ENCODE peak calls at places on chromosomes 16 and 17, in six cellular contexts. E is A549, H is tibial nerve, J is transverse colon, Q is GM12878, I is sigmoid colon. G is an unnamed sample. For H3K4me1, the result is how much of the 10 kb centered on the place peaks cover.

GRCh38 chr17:79933863-79934652 is 94.8 kb upstream of the CBX4 start:
- DNase-seq in E (peak), H (no peak), J (peak), Q (no peak), I (no peak), G (no peak)

GRCh38 chr16:28863929-28864886 is 565 bp downstream of the SH2B1 start:
- DNase-seq in E (no peak), H (no peak), J (peak), Q (no peak), I (peak), G (no peak)

GRCh38 chr17:79609616-79610150 is 1.2 kb downstream of the RBFOX3 start:
- DNase-seq in E (peak), H (no peak), J (no peak), Q (no peak), I (no peak), G (no peak)

GRCh38 chr16:75193730-75194444 is 13.1 kb downstream of the CTRB2 start:
- DNase-seq in E (no peak), H (no peak), J (no peak), Q (no peak), I (no peak), G (no peak)

GRCh38 chr17:82571855-82572254 is 52.3 kb downstream of the FOXK2 start:
- DNase-seq in E (no peak), H (no peak), J (no peak), Q (no peak), I (no peak), G (no peak)

GRCh38 chr16:25957707-25958106 is 265.9 kb downstream of the HS3ST4 start:
- DNase-seq in E (no peak), H (no peak), J (no peak), Q (no peak), I (no peak), G (no peak)

GRCh38 chr16:11315499-11315898 is 29.8 kb upstream of the RMI2 start:
- DNase-seq in E (peak), H (no peak), J (no peak), Q (no peak), I (no peak), G (no peak)

GRCh38 chr17:76840443-76840767 is 27.8 kb upstream of the MGAT5B start:
- DNase-seq in E (no peak), H (no peak), J (no peak), Q (no peak), I (no peak), G (no peak)

GRCh38 chr16:10608687-10609409 is 28.4 kb upstream of the EMP2 start:
- DNase-seq in E (no peak), H (no peak), J (no peak), Q (no peak), I (no peak), G (no peak)

GRCh38 chr17:5555254-5555653 is 29.1 kb downstream of the NLRP1 start:
- DNase-seq in E (no peak), H (no peak), J (no peak), Q (no peak), I (no peak), G (no peak)

GRCh38 chr16:84955427-84955826 is 55.9 kb downstream of the ZDHHC7 start:
- DNase-seq in E (no peak), H (no peak), J (no peak), Q (no peak), I (no peak), G (no peak)

GRCh38 chr17:39757931-39758873 is 20.5 kb downstream of the GRB7 start:
- DNase-seq in E (no peak), H (no peak), J (peak), Q (peak), I (peak), G (no peak)

GRCh38 chr17:45307290-45308015 is 9.4 kb downstream of the MAP3K14 start:
- DNase-seq in E (peak), H (no peak), J (no peak), Q (peak), I (no peak), G (no peak)

GRCh38 chr16:75588716-75589115 is 22.5 kb downstream of the GABARAPL2 start:
- DNase-seq in E (no peak), H (no peak), J (no peak), Q (no peak), I (no peak), G (no peak)

GRCh38 chr17:20009052-20009301 is 182 bp upstream of the SPECC1 start:
- DNase-seq in E (no peak), H (no peak), J (no peak), Q (no peak), I (no peak), G (no peak)

GRCh38 chr16:4032768-4033167 is 83.5 kb downstream of the ADCY9 start:
- DNase-seq in E (no peak), H (no peak), J (peak), Q (no peak), I (no peak), G (no peak)

GRCh38 chr17:6654816-6655731 is 3.5 kb downstream of the C17orf100 start:
- DNase-seq in E (no peak), H (no peak), J (peak), Q (no peak), I (no peak), G (no peak)

GRCh38 chr16:2429771-2430663 is 770 bp downstream of the CCNF start:
- DNase-seq in E (no peak), H (no peak), J (no peak), Q (no peak), I (no peak), G (peak)

GRCh38 chr16:35559911-35560636 is 2100.7 kb downstream of the TP53TG3F start:
- DNase-seq in E (no peak), H (no peak), J (no peak), Q (no peak), I (no peak), G (no peak)

GRCh38 chr17:70369296-70369855 is 200.0 kb downstream of the KCNJ2 start:
- DNase-seq in E (no peak), H (no peak), J (no peak), Q (no peak), I (no peak), G (no peak)

GRCh38 chr17:52158450-52159042 is at the start of gene CA10:
- DNase-seq in E (no peak), H (no peak), J (no peak), Q (no peak), I (no peak), G (no peak)
- H3K4me1 ChIP-seq in E (under half), H (under half), J (under half), Q (under half), I (under half), G (under half)

GRCh38 chr17:4162366-4162765 is 19.4 kb downstream of the CYB5D2 start:
- DNase-seq in E (no peak), H (no peak), J (no peak), Q (no peak), I (no peak), G (no peak)
- H3K27ac ChIP-seq in E (peak), H (peak), J (peak), Q (no peak), I (peak), G (peak)

GRCh38 chr16:80720759-80721470 is 83.5 kb downstream of the CDYL2 start:
- DNase-seq in E (no peak), H (no peak), J (no peak), Q (no peak), I (no peak), G (no peak)

GRCh38 chr16:80719573-80719972 is 84.8 kb downstream of the CDYL2 start:
- DNase-seq in E (no peak), H (no peak), J (no peak), Q (no peak), I (no peak), G (no peak)

GRCh38 chr16:80717611-80718010 is 86.8 kb downstream of the CDYL2 start:
- DNase-seq in E (no peak), H (no peak), J (no peak), Q (no peak), I (no peak), G (no peak)

GRCh38 chr16:80716564-80717139 is 87.7 kb downstream of the CDYL2 start:
- DNase-seq in E (no peak), H (no peak), J (no peak), Q (no peak), I (no peak), G (no peak)

GRCh38 chr16:80718480-80719220 is 85.7 kb downstream of the CDYL2 start:
- DNase-seq in E (no peak), H (no peak), J (no peak), Q (no peak), I (no peak), G (no peak)
- TF ChIP-seq EP300 in E (no peak), H (no peak), J (no peak), Q (no peak), I (no peak), G (no peak)

DNA sequence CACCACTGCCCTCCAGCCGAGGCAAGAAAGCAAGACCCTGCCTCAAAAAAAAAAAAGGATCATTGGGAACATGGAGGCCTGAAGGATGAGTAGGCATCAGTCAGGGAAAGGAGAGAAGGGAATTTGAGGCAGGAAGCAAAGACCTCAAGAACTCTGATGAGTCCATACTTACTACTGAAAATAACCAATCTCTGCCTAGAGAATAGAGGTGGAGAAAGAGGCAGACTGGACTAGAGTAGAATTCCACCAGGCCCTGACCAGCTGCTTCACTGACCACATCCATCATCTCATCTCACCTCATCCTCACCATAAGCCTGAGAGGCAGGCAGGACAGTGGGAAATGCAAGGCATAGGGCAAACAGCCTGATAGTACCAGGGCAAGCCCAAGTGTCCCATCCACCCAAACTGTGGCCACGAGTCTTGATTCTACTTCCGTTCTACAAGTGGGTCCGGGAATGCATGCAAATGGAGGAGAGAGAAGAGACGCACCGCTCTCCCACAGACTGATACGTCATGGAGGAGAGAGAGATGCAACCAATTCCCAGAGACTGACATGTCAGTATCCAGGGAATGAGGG is 17.1 kb downstream of the ANKRD11 start:
- DNase-seq in E (no peak), H (no peak), J (no peak), Q (no peak), I (no peak), G (no peak)
- H3K4me1 ChIP-seq in E (half or more), H (under half), J (half or more), Q (under half), I (half or more), G (half or more)

G was measured in suprapubic skin.